ENCODE peak calls at places on chromosomes 7 and 10, in six cellular contexts. F is A549, M is HepG2, W is GM12878, X is SK-N-SH, H is K562. S is an unnamed sample.

GRCh38 chr7:91916068-91916440 is 24.6 kb upstream of the AKAP9 start:
- DNase-seq in F (no peak), M (no peak), W (no peak), X (no peak), H (no peak), S (no peak)

GRCh38 chr7:96837583-96837982 is 127.9 kb upstream of the SEM1 start:
- DNase-seq in F (no peak), M (no peak), W (peak; percentile 49), X (no peak), H (no peak), S (no peak)

GRCh38 chr10:103855424-103855823 is at the start of gene SH3PXD2A:
- DNase-seq in F (no peak), M (peak; percentile 19), W (no peak), X (peak; percentile 94), H (no peak), S (no peak)

GRCh38 chr10:23514321-23514720 is 75.4 kb downstream of the OTUD1 start:
- DNase-seq in F (no peak), M (no peak), W (no peak), X (no peak), H (no peak), S (no peak)

GRCh38 chr7:55533050-55533728 is 39.1 kb downstream of the VOPP1 start:
- DNase-seq in F (no peak), M (no peak), W (peak; percentile 98), X (no peak), H (no peak), S (peak; percentile 86)

GRCh38 chr10:51183783-51184182 is 109.5 kb downstream of the PRKG1 start:
- DNase-seq in F (no peak), M (no peak), W (no peak), X (no peak), H (no peak), S (no peak)

GRCh38 chr10:70357447-70358035 is 24.9 kb downstream of the LRRC20 start:
- DNase-seq in F (no peak), M (no peak), W (no peak), X (no peak), H (no peak), S (peak; percentile 77)

GRCh38 chr7:132275384-132275783 is 300.9 kb downstream of the PLXNA4 start:
- DNase-seq in F (no peak), M (no peak), W (no peak), X (no peak), H (no peak), S (no peak)

GRCh38 chr10:99926925-99927718 is 82.6 kb downstream of the DNMBP start:
- DNase-seq in F (peak; percentile 34), M (peak; percentile 15), W (no peak), X (no peak), H (no peak), S (peak; percentile 66)

GRCh38 chr10:33381897-33382578 is 47.6 kb upstream of the NRP1 start:
- DNase-seq in F (no peak), M (peak; percentile 35), W (no peak), X (peak; percentile 27), H (no peak), S (peak; percentile 86)

GRCh38 chr10:122282909-122283308 is 11.8 kb downstream of the BTBD16 start:
- DNase-seq in F (no peak), M (no peak), W (no peak), X (no peak), H (no peak), S (no peak)

GRCh38 chr10:124591123-124591495 is 129.5 kb downstream of the LHPP start:
- DNase-seq in F (no peak), M (no peak), W (no peak), X (no peak), H (no peak), S (no peak)

GRCh38 chr10:118594392-118595063 is 920 bp downstream of the PRLHR start:
- DNase-seq in F (peak; percentile 56), M (no peak), W (no peak), X (peak; percentile 75), H (peak; percentile 22), S (peak; percentile 21)

GRCh38 chr7:133376514-133376913 is 123.6 kb downstream of the EXOC4 start:
- DNase-seq in F (no peak), M (no peak), W (no peak), X (no peak), H (no peak), S (no peak)

GRCh38 chr10:48234295-48234694 is 40.2 kb downstream of the FRMPD2 start:
- DNase-seq in F (no peak), M (no peak), W (no peak), X (no peak), H (no peak), S (no peak)

GRCh38 chr7:99762680-99763327 is 21.2 kb downstream of the CYP3A4 start:
- DNase-seq in F (no peak), M (no peak), W (no peak), X (no peak), H (peak; percentile 83), S (peak; percentile 70)

GRCh38 chr7:21067216-21067615 is 280.5 kb upstream of the SP8 start:
- DNase-seq in F (no peak), M (no peak), W (no peak), X (no peak), H (no peak), S (no peak)

GRCh38 chr7:21059069-21059468 is 272.4 kb upstream of the SP8 start:
- DNase-seq in F (peak; percentile 10), M (no peak), W (no peak), X (no peak), H (no peak), S (no peak)

GRCh38 chr7:21063106-21063505 is 276.4 kb upstream of the SP8 start:
- DNase-seq in F (no peak), M (no peak), W (no peak), X (no peak), H (no peak), S (no peak)

GRCh38 chr7:21066221-21066620 is 279.5 kb upstream of the SP8 start:
- DNase-seq in F (no peak), M (no peak), W (no peak), X (no peak), H (no peak), S (no peak)

GRCh38 chr7:21064698-21065648 is 278.3 kb upstream of the SP8 start:
- DNase-seq in F (peak; percentile 28), M (peak; percentile 46), W (no peak), X (no peak), H (no peak), S (no peak)
- TF ChIP-seq SMC3 in F (no peak), M (no peak), W (no peak), X (no peak), H (no peak), S (no peak)

GRCh38 chr10:94104316-94105060 is 110.8 kb downstream of the PLCE1 start:
- DNase-seq in F (no peak), M (peak; percentile 5), W (no peak), X (no peak), H (no peak), S (peak; percentile 76)
- TF ChIP-seq SMC3 in F (no peak), M (no peak), W (no peak), X (no peak), H (no peak), S (no peak)

DNA sequence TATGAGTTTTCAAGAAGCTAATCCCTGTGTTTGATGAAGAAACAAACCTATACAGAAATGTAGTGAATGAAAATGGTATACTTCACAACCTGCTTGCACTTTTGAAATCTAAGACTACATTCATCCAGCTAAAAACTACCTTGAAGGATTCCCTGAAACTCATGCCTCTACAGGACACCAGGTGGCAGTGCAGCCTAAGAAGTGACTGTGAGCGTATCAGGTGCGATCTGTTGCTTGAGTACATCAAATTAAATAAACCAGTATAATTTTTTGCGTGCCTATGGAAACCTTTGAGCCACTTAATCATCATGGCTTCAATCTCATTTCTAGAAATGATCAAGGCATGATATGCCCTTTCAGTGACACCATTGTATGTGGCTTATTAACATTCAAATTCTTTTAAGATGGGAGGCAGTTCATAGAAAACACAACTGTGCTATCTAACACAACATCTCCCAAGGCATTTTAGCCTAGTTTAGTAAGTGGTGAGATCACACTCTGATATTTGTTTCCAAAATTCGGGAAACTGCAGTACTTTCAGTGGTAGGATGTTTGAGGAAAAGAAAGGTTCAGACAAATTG is 57.4 kb downstream of the PPP1R17 start:
- DNase-seq in F (peak; percentile 82), M (peak; percentile 49), W (peak; percentile 33), X (peak; percentile 49), H (peak; percentile 44), S (peak; percentile 73)
- TF ChIP-seq SMC3 in F (peak; percentile 99), M (peak; percentile 86), W (peak; percentile 95), X (peak; percentile 96), H (peak; percentile 74), S (peak; percentile 97)

DNA sequence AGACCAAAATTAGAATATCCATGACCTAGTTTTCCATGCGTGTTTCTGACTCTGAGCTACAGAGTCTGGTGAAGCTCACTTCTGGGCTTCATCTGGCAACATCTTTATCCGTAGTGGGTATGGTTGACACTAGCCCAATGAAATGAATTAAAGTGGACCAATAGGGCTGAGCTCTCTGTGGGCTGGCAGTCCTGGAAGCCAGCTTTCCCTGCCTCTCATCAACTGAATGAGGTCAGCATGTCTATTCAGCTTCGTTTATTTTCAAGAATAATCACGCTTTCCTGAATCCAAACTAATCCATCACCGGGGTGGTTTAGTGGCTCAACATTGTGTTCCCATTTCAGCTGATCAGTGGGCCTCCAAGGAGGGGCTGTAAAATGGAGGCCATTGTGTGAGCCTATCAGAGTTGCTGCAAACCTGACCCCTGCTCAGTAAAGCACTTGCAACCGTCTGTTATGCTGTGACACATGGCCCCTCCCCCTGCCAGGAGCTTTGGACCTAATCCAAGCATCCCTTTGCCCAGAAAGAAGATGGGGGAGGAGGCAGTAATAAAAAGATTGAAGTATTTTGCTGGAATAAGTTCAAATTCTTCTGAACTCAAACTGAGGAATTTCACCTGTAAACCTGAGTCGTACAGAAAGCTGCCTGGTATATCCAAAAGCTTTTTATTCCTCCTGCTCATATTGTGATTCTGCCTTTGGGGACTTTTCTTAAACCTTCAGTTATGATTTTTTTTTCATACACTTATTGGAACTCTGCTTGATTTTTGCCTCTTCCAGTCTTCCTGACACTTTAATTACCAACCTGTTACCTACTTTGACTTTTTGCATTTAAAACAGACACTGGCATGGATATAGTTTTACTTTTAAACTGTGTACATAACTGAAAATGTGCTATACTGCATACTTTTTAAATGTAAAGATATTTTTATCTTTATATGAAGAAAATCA is 35.5 kb downstream of the CAV1 start:
- DNase-seq in F (no peak), M (no peak), W (no peak), X (no peak), H (no peak), S (no peak)
- TF ChIP-seq SMC3 in F (no peak), M (no peak), W (no peak), X (no peak), H (no peak), S (no peak)

GRCh38 chr10:62815373-62816111 is 624 bp downstream of the EGR2 start:
- DNase-seq in F (peak; percentile 32), M (no peak), W (no peak), X (peak; percentile 53), H (no peak), S (no peak)
- TF ChIP-seq SMC3 in F (no peak), M (no peak), W (no peak), X (no peak), H (no peak), S (no peak)

GRCh38 chr7:2040201-2040892 is 192.4 kb downstream of the MAD1L1 start:
- DNase-seq in F (no peak), M (no peak), W (no peak), X (peak; percentile 23), H (no peak), S (no peak)
- TF ChIP-seq SMC3 in F (no peak), M (no peak), W (no peak), X (no peak), H (no peak), S (no peak)